ENCODE peak calls at places on chromosome 18, in six cellular contexts. T is neuronal stem cell, E is neural progenitor cell, K is mesenchymal stem cell, B is IMR-90, S is K562. Q is an unnamed sample.
A peak's percentile ranks its signal among the peaks of the same experiment; 100 is the strongest.

GRCh38 chr18:68041327-68041726 is 524.8 kb upstream of the DSEL start:
- DNase-seq in B (peak; percentile 48), S (no peak), T (no peak), K (peak; percentile 41), E (no peak), Q (no peak)

GRCh38 chr18:79493801-79494211 is 98.1 kb downstream of the NFATC1 start:
- DNase-seq in K (no peak), B (no peak), E (no peak), S (no peak), T (no peak), Q (no peak)

GRCh38 chr18:27839141-27839540 is 337.8 kb downstream of the CDH2 start:
- DNase-seq in T (no peak), S (no peak), E (no peak), B (peak; percentile 66), K (peak; percentile 35), Q (no peak)

GRCh38 chr18:6537468-6537867 is 122.8 kb upstream of the L3MBTL4 start:
- DNase-seq in K (peak; percentile 26), S (no peak), T (no peak), B (no peak), E (no peak), Q (no peak)

GRCh38 chr18:22465859-22466602 is 48.3 kb upstream of the CTAGE1 start:
- DNase-seq in B (peak; percentile 98), E (no peak), T (no peak), S (peak; percentile 79), K (peak; percentile 97), Q (no peak)

GRCh38 chr18:58403799-58404455 is 225.0 kb downstream of the ALPK2 start:
- DNase-seq in T (no peak), K (no peak), S (no peak), E (no peak), B (no peak), Q (peak; percentile 44)

GRCh38 chr18:61833387-61833786 is 59.4 kb downstream of the RNF152 start:
- DNase-seq in S (no peak), B (peak; percentile 84), K (peak; percentile 89), E (no peak), T (no peak), Q (no peak)

GRCh38 chr18:33745396-33745795 is 167.4 kb downstream of the ASXL3 start:
- DNase-seq in K (no peak), S (no peak), B (no peak), E (no peak), T (no peak), Q (no peak)

GRCh38 chr18:22342625-22343024 is 75.1 kb downstream of the CTAGE1 start:
- DNase-seq in S (peak; percentile 24), T (no peak), E (no peak), K (peak; percentile 50), B (peak; percentile 78), Q (no peak)

GRCh38 chr18:43061816-43062215 is 53.7 kb downstream of the RIT2 start:
- DNase-seq in B (no peak), T (no peak), E (peak; percentile 3), S (no peak), K (no peak), Q (no peak)

GRCh38 chr18:55522011-55522410 is 66.0 kb downstream of the TCF4 start:
- DNase-seq in B (no peak), T (no peak), K (no peak), E (peak; percentile 65), S (peak; percentile 23), Q (peak; percentile 89)

GRCh38 chr18:54119524-54120019 is 104.9 kb downstream of the MBD2 start:
- DNase-seq in E (peak; percentile 73), K (peak; percentile 60), B (peak; percentile 59), S (peak; percentile 18), T (peak; percentile 44), Q (peak; percentile 61)

GRCh38 chr18:74604774-74605173 is 7.1 kb downstream of the ZNF407 start:
- DNase-seq in B (peak; percentile 67), T (no peak), S (no peak), E (no peak), K (peak; percentile 47), Q (no peak)

GRCh38 chr18:79575891-79576685 is 103.5 kb upstream of the CTDP1 start:
- DNase-seq in T (no peak), E (no peak), S (no peak), B (peak; percentile 84), K (no peak), Q (peak; percentile 44)

GRCh38 chr18:74895686-74896085 is 298.0 kb downstream of the ZNF407 start:
- DNase-seq in B (peak; percentile 70), S (no peak), E (peak; percentile 15), T (no peak), K (peak; percentile 32), Q (no peak)

GRCh38 chr18:76378526-76379215 is 116.4 kb downstream of the ZNF516 start:
- DNase-seq in K (no peak), E (no peak), S (no peak), T (no peak), B (no peak), Q (no peak)

GRCh38 chr18:26738706-26739105 is 126.8 kb downstream of the AQP4 start:
- DNase-seq in K (no peak), E (no peak), T (no peak), S (no peak), B (no peak), Q (no peak)

GRCh38 chr18:7066965-7067555 is 50.5 kb downstream of the LAMA1 start:
- DNase-seq in B (peak; percentile 12), K (no peak), E (no peak), S (no peak), T (no peak), Q (no peak)

GRCh38 chr18:29181151-29181901 is 1004.4 kb upstream of the CDH2 start:
- DNase-seq in S (no peak), E (no peak), B (peak; percentile 98), K (peak; percentile 97), T (no peak), Q (no peak)

GRCh38 chr18:69820538-69820937 is 127.1 kb downstream of the CD226 start:
- DNase-seq in S (no peak), T (no peak), B (no peak), E (no peak), K (no peak), Q (no peak)

GRCh38 chr18:67742954-67743353 is 226.4 kb upstream of the DSEL start:
- DNase-seq in T (no peak), B (peak; percentile 12), S (no peak), K (no peak), E (no peak), Q (no peak)

GRCh38 chr18:56740645-56741044 is 89.5 kb downstream of the WDR7 start:
- DNase-seq in B (no peak), S (no peak), E (no peak), T (no peak), K (no peak), Q (no peak)

GRCh38 chr18:23661735-23662308 is 889 bp downstream of the ANKRD29 start:
- DNase-seq in S (no peak), B (no peak), T (no peak), E (no peak), K (peak; percentile 2), Q (no peak)
- H3K9ac ChIP-seq in S (no peak overlapping the region), B (no peak overlapping the region), T (no peak overlapping the region), E (no peak overlapping the region), K (peak overlapping the region; percentile 86), Q (no peak overlapping the region)

DNA sequence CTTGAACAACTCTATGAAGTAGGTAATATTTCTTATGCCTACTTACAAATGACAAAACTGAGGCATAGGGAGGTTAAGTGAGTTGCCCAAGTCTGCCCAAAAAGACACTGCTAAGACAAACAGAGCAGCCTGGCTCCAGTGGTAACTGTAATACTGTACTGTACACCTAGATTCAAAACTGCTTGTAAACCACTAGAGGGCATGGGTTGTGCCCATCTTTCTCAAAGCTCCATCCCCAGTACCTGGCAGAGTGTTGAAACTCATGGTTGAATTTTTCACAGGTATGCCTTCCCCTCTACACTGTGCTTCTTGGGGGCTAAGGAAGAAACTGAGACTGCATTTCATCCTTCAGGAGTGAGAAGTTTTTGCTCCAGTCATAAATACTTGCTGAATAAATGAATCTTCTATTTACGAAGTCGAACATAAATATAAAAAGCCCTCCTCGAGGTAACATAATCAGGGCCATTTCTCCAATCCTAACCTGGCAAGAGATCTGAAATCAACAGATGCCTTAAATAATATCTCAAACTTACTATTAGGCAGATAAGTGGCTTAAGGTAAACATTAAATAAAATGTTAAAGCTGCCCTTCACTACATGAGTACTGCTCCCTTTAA is 2.0 kb downstream of the PPP4R1 start:
- DNase-seq in E (peak; percentile 32), S (no peak), K (peak; percentile 66), T (no peak), B (peak; percentile 58), Q (no peak)
- H3K4me1 ChIP-seq in E (peaks cover 18% of the 10 kb centered on the region), S (peaks cover 52% of the 10 kb centered on the region), K (peaks cover 6% of the 10 kb centered on the region), T (peaks cover 4% of the 10 kb centered on the region), B (peaks cover 18% of the 10 kb centered on the region), Q (no peaks in the 10 kb centered on the region)

DNA sequence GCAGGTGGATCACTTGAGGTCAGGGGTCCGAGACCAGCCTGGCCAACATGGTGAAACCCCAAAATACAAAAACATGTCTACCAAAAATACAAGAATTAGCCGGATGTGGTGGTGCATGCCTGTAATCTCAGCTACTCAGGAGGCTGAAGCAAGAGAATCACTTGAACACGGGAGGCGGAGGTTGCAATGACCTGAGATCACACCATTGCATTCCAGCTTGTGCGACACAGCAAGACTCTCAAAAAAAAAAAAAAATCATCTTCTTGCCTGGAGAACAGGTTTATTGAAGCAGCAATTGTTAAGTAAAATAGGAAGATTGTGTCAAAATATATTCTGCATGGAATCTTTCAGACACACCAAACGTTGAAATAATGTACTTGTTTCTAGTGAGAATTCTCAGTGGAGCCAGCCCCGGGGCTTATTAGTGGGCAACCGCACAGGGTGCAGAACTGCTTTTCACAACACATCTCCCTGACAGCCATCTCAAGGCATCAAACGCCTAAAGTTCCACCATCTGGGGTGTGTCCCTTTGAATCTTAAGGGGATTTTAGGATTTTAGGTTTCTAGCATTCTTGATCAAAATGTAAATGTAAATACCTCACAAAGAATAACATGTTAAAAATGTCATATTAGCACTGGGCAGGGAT is 28.6 kb upstream of the PPP4R1 start:
- DNase-seq in B (no peak), K (peak; percentile 61), S (no peak), T (no peak), E (no peak), Q (peak; percentile 65)
- H3K9ac ChIP-seq in B (no peak overlapping the region), K (peak overlapping the region; percentile 86), S (no peak overlapping the region), T (no peak overlapping the region), E (no peak overlapping the region), Q (peak overlapping the region; percentile 18)

GRCh38 chr18:8754995-8755955 is 49.9 kb downstream of the MTCL1 start:
- DNase-seq in B (peak; percentile 89), E (no peak), K (no peak), T (no peak), S (no peak), Q (no peak)

GRCh38 chr18:8749492-8749891 is 44.1 kb downstream of the MTCL1 start:
- DNase-seq in S (no peak), B (no peak), E (no peak), T (no peak), K (no peak), Q (no peak)

GRCh38 chr18:8751692-8752091 is 46.3 kb downstream of the MTCL1 start:
- DNase-seq in E (no peak), B (no peak), T (no peak), S (no peak), K (peak; percentile 56), Q (no peak)

GRCh38 chr18:8750954-8751415 is 45.6 kb downstream of the MTCL1 start:
- DNase-seq in E (no peak), T (no peak), S (no peak), K (peak; percentile 95), B (peak; percentile 96), Q (no peak)

DNA sequence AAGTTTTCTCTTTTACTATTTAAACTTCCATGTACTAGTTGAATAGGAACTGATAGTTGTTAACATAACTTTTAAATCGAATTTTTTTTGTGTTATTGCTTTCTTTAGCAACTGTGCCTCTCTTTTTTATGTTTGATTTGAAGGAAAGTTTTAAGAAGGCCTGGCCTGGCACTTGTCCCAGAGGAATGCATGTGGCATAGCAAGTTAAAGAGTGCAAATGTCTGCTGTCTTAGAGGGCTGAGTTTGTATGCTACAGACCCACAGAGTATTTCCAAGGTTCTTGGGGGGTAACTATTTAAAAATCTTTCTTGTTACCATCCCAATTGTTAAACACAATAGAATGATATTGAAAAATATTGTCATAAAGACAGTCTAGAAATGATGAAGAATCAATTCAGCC is 47.0 kb downstream of the MTCL1 start:
- DNase-seq in S (no peak), K (no peak), T (no peak), B (peak; percentile 53), E (no peak), Q (no peak)
- H3K4me1 ChIP-seq in S (peaks cover 5% of the 10 kb centered on the region), K (peaks cover 50% of the 10 kb centered on the region), T (peaks cover 5% of the 10 kb centered on the region), B (peaks cover 59% of the 10 kb centered on the region), E (peaks cover 6% of the 10 kb centered on the region), Q (no peaks in the 10 kb centered on the region)